ENCODE peak calls at places on chromosomes 6 and 20, in four cellular contexts. U is GM12891, O is K562, B is GM12878. K is an unnamed sample.

GRCh38 chr6:119917186-119917585 is 567.6 kb upstream of the MAN1A1 start:
- DNase-seq in U (no peak), O (no peak), B (no peak), K (no peak)

GRCh38 chr6:35711731-35712130 is 23.0 kb upstream of the FKBP5 start:
- DNase-seq in U (no peak), O (no peak), B (no peak), K (no peak)

GRCh38 chr6:118893095-118893881 is 664 bp upstream of the ASF1A start:
- DNase-seq in U (no peak), O (peak; percentile 70), B (no peak), K (peak; percentile 44)

GRCh38 chr6:158769696-158770446 is 49.3 kb downstream of the EZR start:
- DNase-seq in U (no peak), O (no peak), B (no peak), K (no peak)

GRCh38 chr6:95325858-95326257 is 251.5 kb upstream of the MANEA start:
- DNase-seq in U (no peak), O (no peak), B (no peak), K (no peak)

GRCh38 chr6:110816677-110817076 is 1.4 kb upstream of the CDK19 start:
- DNase-seq in U (no peak), O (peak; percentile 20), B (no peak), K (peak; percentile 67)

GRCh38 chr6:165861226-165861625 is 198.2 kb upstream of the PDE10A start:
- DNase-seq in U (no peak), O (no peak), B (no peak), K (no peak)

GRCh38 chr6:41226752-41227151 is 1.4 kb upstream of the TREML4 start:
- DNase-seq in U (no peak), O (no peak), B (no peak), K (no peak)

GRCh38 chr6:112620832-112621569 is 273.9 kb downstream of the RFPL4B start:
- DNase-seq in U (no peak), O (peak; percentile 43), B (no peak), K (no peak)

GRCh38 chr6:30885999-30886896 is 1.9 kb downstream of the DDR1 start:
- DNase-seq in U (no peak), O (peak; percentile 82), B (no peak), K (no peak)

GRCh38 chr6:14658909-14659561 is 541.5 kb downstream of the CD83 start:
- DNase-seq in U (no peak), O (no peak), B (no peak), K (peak; percentile 88)

GRCh38 chr20:37529214-37529967 is 1.7 kb upstream of the BLCAP start:
- DNase-seq in U (no peak), O (peak; percentile 41), B (no peak), K (no peak)

GRCh38 chr20:6558361-6558760 is 209.1 kb upstream of the BMP2 start:
- DNase-seq in U (no peak), O (no peak), B (no peak), K (no peak)

GRCh38 chr6:107641500-107641931 is 151.6 kb downstream of the SOBP start:
- DNase-seq in U (no peak), O (no peak), B (no peak), K (no peak)

GRCh38 chr6:108728826-108729225 is 119.4 kb upstream of the ARMC2 start:
- DNase-seq in U (no peak), O (no peak), B (no peak), K (no peak)

GRCh38 chr6:113076817-113077216 is 729.7 kb downstream of the RFPL4B start:
- DNase-seq in U (no peak), O (no peak), B (no peak), K (no peak)

GRCh38 chr20:57420571-57421257 is 29.5 kb downstream of the RBM38 start:
- DNase-seq in U (no peak), O (peak; percentile 69), B (no peak), K (no peak)

GRCh38 chr6:139131736-139132285 is 3.1 kb upstream of the HECA start:
- DNase-seq in U (no peak), O (no peak), B (no peak), K (no peak)

GRCh38 chr6:152948150-152948768 is 34.6 kb downstream of the FBXO5 start:
- DNase-seq in U (no peak), O (peak; percentile 75), B (no peak), K (no peak)

GRCh38 chr6:41488392-41489129 is 57.6 kb upstream of the FOXP4 start:
- DNase-seq in U (no peak), O (no peak), B (peak; percentile 42), K (no peak)

GRCh38 chr6:42550277-42550676 is 13.6 kb upstream of the UBR2 start:
- DNase-seq in U (no peak), O (no peak), B (no peak), K (no peak)

GRCh38 chr20:50521221-50521642 is 11.0 kb downstream of the PTPN1 start:
- DNase-seq in U (no peak), O (no peak), B (no peak), K (no peak)

GRCh38 chr20:6783752-6784725 is 16.6 kb downstream of the BMP2 start:
- DNase-seq in U (no peak), O (no peak), B (no peak), K (no peak)

GRCh38 chr20:3785240-3786125 is 1.1 kb downstream of the CENPB start:
- DNase-seq in U (no peak), O (peak; percentile 45), B (no peak), K (no peak)

GRCh38 chr20:24735263-24735662 is 213.8 kb upstream of the CST7 start:
- DNase-seq in U (no peak), O (no peak), B (no peak), K (no peak)

GRCh38 chr6:157229219-157229607 is 94.1 kb downstream of the TMEM242 start:
- DNase-seq in U (no peak), O (no peak), B (no peak), K (no peak)
- TF ChIP-seq SPI1 in U (no peak), O (no peak), B (no peak), K (no peak)

GRCh38 chr20:53902968-53903651 is 167.3 kb downstream of the BCAS1 start:
- DNase-seq in U (no peak), O (no peak), B (no peak), K (no peak)

GRCh38 chr20:53901697-53902096 is 168.7 kb downstream of the BCAS1 start:
- DNase-seq in U (no peak), O (no peak), B (no peak), K (no peak)

GRCh38 chr20:53905019-53905847 is 165.2 kb downstream of the BCAS1 start:
- DNase-seq in U (no peak), O (no peak), B (no peak), K (no peak)

GRCh38 chr20:53904261-53904660 is 166.1 kb downstream of the BCAS1 start:
- DNase-seq in U (no peak), O (no peak), B (no peak), K (no peak)

DNA sequence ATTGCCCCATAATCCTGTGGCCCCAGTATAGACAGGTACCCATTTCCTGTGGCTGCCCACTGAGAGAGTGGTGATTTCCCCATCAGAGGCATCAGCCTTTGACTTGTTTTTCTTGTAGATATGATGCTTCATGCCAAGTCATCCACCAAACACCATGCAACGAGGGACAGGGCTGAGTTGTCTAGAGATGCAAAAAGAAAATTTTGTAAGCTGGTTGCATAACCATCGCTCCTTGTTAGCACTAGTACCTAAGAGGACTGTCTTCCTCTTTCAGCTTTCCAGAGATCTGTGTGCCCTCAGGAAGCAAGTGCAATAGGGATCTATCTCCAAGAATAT is 166.8 kb downstream of the BCAS1 start:
- DNase-seq in U (no peak), O (no peak), B (no peak), K (peak; percentile 97)
- TF ChIP-seq SPI1 in U (no peak), O (no peak), B (no peak), K (peak; percentile 79)

DNA sequence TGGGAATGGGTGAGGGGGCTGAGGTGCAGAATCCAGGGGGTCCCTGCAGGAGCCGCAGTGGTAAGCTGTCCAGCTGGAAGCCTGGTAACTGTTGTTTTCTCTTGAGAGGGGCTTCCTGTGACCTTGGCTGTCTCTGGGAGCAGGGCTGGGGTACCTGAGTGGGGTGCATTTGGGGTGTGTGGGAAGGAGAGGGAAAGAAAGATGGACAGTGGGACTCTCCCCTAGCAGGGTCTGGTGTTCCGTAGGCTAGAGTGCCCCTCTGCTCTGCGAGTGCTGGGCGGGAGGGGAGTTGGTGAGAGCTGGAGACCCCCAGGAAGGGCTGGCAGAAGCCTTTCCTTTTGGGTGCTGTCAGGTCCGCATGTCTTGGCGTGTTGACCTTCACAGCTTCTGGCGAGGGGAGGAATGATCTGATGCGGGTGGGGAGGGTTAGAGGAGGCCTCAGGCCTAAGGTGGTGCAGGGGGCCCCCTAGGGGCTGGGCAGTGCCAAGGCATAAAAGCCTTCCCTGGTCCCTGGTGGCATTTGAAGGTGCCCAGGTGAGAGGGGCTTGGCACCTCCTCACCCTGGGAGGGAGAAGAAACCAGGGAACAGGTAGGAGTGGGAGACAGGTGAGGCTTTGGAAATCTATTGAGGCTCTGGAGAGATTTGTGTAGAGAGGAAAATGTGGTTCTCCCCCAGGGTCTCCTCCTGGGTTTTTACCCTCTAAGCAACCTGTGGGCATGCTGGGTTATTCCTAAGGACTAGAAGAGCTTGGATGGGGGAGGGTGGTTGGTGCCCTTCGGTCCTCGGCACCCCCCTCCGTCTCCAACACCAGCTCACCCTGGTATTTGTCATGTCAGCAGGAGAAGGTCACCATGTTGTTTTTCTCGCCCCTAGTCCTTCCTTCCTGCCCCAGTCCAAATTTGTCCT is 3.3 kb downstream of the VEGFA start:
- DNase-seq in U (peak; percentile 81), O (peak; percentile 90), B (no peak), K (peak; percentile 87)
- TF ChIP-seq SPI1 in U (no peak), O (no peak), B (no peak), K (no peak)

DNA sequence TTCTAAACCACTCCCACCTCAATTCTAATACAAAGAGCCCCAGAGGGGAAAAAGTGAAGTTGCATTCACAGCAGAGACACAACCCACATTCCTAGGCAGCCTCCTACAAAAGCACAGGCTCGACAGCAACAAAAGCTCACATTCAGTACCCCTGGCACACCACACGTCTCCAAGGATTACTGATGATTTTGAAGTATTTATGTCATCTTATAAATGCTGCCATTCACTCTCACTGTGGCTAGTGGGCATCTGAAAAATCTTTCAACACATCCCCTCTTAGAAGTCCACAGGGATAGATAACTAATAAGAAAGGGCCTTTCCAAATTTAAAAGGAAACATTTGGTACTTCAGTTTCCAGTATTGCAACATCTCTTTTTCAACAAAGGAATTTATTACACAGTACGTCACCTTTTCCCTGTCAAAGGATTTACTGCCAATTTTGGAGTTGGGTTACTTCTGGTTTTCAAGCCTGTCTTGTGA is 146.7 kb downstream of the TASP1 start:
- DNase-seq in U (no peak), O (no peak), B (no peak), K (no peak)
- TF ChIP-seq SPI1 in U (no peak), O (no peak), B (no peak), K (no peak)

DNA sequence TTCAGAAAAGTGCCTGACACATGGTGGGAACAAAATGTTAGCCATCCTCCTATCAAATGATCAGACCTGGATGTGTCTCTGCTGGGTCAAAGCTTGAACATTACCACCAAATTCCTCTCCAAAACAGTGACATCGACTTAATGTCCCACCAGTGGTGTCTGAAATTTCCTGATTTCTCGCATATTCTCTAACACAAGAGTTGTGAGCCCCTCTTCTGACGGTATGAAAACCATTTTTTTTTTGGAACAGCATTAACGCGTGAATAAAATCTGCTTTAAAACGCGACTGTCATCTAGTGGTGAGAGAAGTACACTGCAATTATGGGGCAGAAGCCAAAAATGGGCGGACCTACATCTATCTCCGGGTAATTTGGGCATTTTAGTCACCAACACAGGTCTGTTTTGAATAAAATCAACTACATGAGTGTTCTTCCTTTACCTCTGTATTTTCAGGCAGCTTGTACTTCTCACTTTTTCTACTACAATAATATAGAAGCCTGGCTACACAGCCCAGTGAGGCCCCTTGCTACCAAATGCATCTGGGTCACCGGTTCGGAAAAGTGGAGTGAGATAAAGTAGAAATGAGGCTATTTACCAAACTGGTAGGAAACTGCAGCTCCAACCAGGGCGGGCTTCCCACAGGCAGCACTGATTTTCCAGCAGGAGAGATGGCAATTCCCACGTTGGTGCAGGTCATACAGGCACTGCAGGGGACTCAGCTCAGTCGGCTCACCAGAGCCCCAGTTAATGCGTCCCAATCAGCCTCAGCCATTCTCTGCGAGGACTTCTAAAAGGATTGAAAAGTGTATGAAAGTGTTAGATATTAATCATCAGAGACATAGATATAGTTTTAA is 27.4 kb downstream of the MGME1 start:
- DNase-seq in U (no peak), O (peak; percentile 55), B (no peak), K (peak; percentile 28)
- TF ChIP-seq SPI1 in U (no peak), O (no peak), B (no peak), K (no peak)

K was measured in HL-60.